ENCODE peak calls at places on chromosomes 6 and 20, in five cellular contexts. F is NCI-H460; P is LHCN-M2; C is KBM-7; Y is stimulated activated CD4-positive, alpha-beta T cell treated with anti-CD3 and anti-CD28 coated beads, Interleukin-4, amount 100 ng/mL, for 48 hours. B is an unnamed sample.

GRCh38 chr6:17018425-17018824 is 83.4 kb upstream of the STMND1 start:
- DNase-seq in F (no peak), P (no peak), C (no peak), Y (no peak), B (no peak)

GRCh38 chr6:18022398-18023231 is 35.2 kb upstream of the KIF13A start:
- DNase-seq in F (no peak), P (peak), C (no peak), Y (no peak), B (peak)

GRCh38 chr6:98036344-98036743 is 753.3 kb upstream of the MMS22L start:
- DNase-seq in F (no peak), P (no peak), C (no peak), Y (no peak), B (no peak)

GRCh38 chr6:157597461-157598312 is 216.7 kb downstream of the ZDHHC14 start:
- DNase-seq in F (peak), P (peak), C (peak), Y (no peak), B (peak)

GRCh38 chr20:49483018-49483705 is 694 bp upstream of the KCNB1 start:
- DNase-seq in F (no peak), P (no peak), C (no peak), Y (no peak), B (peak)

GRCh38 chr6:3868544-3868943 is 19.4 kb downstream of the FAM50B start:
- DNase-seq in F (no peak), P (peak), C (no peak), Y (no peak), B (peak)

GRCh38 chr6:116352515-116353471 is 18.0 kb upstream of the DSE start:
- DNase-seq in F (no peak), P (peak), C (peak), Y (no peak), B (peak)

GRCh38 chr6:72955666-72956065 is 269.6 kb downstream of the KHDC1L start:
- DNase-seq in F (no peak), P (peak), C (peak), Y (no peak), B (no peak)

GRCh38 chr20:39851459-39851858 is 837.6 kb downstream of the MAFB start:
- DNase-seq in F (no peak), P (peak), C (no peak), Y (no peak), B (no peak)

GRCh38 chr20:54212226-54212625 is 4.3 kb downstream of the PFDN4 start:
- DNase-seq in F (no peak), P (peak), C (no peak), Y (no peak), B (peak)

GRCh38 chr6:143614270-143614669 is 63.5 kb upstream of the PHACTR2 start:
- DNase-seq in F (no peak), P (no peak), C (peak), Y (no peak), B (no peak)

GRCh38 chr20:49704932-49705336 is 8.7 kb downstream of the B4GALT5 start:
- DNase-seq in F (no peak), P (no peak), C (peak), Y (no peak), B (no peak)

GRCh38 chr6:150592377-150592995 is 7.2 kb upstream of the PLEKHG1 start:
- DNase-seq in F (no peak), P (no peak), C (no peak), Y (no peak), B (no peak)

GRCh38 chr6:73610444-73611275 is 43.1 kb downstream of the SLC17A5 start:
- DNase-seq in F (peak), P (peak), C (peak), Y (no peak), B (peak)

GRCh38 chr20:60242836-60243520 is 284.8 kb downstream of the CDH26 start:
- DNase-seq in F (no peak), P (peak), C (no peak), Y (no peak), B (peak)

GRCh38 chr6:29552512-29553051 is 7.0 kb downstream of the UBD start:
- DNase-seq in F (peak), P (peak), C (peak), Y (no peak), B (peak)

GRCh38 chr6:24825130-24825630 is 26.5 kb upstream of the ARMH2 start:
- DNase-seq in F (no peak), P (no peak), C (no peak), Y (no peak), B (no peak)

GRCh38 chr6:99349620-99350141 is at the start of gene FAXC:
- DNase-seq in F (no peak), P (no peak), C (peak), Y (no peak), B (peak)

GRCh38 chr20:14685179-14685578 is 347.8 kb upstream of the FLRT3 start:
- DNase-seq in F (no peak), P (no peak), C (no peak), Y (no peak), B (no peak)

GRCh38 chr20:1904160-1904559 is 9.0 kb downstream of the SIRPA start:
- DNase-seq in F (no peak), P (no peak), C (no peak), Y (no peak), B (no peak)

GRCh38 chr20:50659975-50660670 is 31.2 kb downstream of the RIPOR3 start:
- DNase-seq in F (no peak), P (no peak), C (no peak), Y (no peak), B (no peak)

GRCh38 chr20:17794400-17794799 is 94.6 kb downstream of the BANF2 start:
- DNase-seq in F (no peak), P (no peak), C (no peak), Y (no peak), B (no peak)

GRCh38 chr6:107731422-107732319 is 92.4 kb downstream of the SCML4 start:
- DNase-seq in F (no peak), P (no peak), C (no peak), Y (no peak), B (no peak)

GRCh38 chr20:50578778-50579165 is 68.6 kb downstream of the PTPN1 start:
- DNase-seq in F (no peak), P (no peak), C (no peak), Y (no peak), B (no peak)

GRCh38 chr6:106530502-106530901 is 98.8 kb downstream of the RTN4IP1 start:
- DNase-seq in F (no peak), P (no peak), C (no peak), Y (no peak), B (no peak)

GRCh38 chr6:157667211-157668033 is 155.6 kb upstream of the SNX9 start:
- DNase-seq in F (peak), P (peak), C (peak), Y (peak), B (peak)

GRCh38 chr20:40959325-40960092 is 69.1 kb upstream of the TOP1 start:
- DNase-seq in F (no peak), P (no peak), C (no peak), Y (no peak), B (no peak)

GRCh38 chr20:64038579-64039292 is 2.8 kb downstream of the C20orf204 start:
- DNase-seq in F (peak), P (peak), C (peak), Y (peak), B (peak)

GRCh38 chr6:79719248-79719975 is 88.3 kb downstream of the SH3BGRL2 start:
- DNase-seq in F (no peak), P (peak), C (no peak), Y (no peak), B (peak)

GRCh38 chr6:90110971-90111370 is 185.7 kb downstream of the BACH2 start:
- DNase-seq in F (no peak), P (no peak), C (no peak), Y (peak), B (no peak)

GRCh38 chr6:119581220-119581619 is 231.7 kb upstream of the MAN1A1 start:
- DNase-seq in F (no peak), P (no peak), C (no peak), Y (no peak), B (no peak)

GRCh38 chr20:34165246-34165645 is 53.2 kb upstream of the EIF2S2 start:
- DNase-seq in F (no peak), P (no peak), C (peak), Y (no peak), B (no peak)

GRCh38 chr20:37670426-37670825 is 23.4 kb upstream of the CTNNBL1 start:
- DNase-seq in F (no peak), P (no peak), C (no peak), Y (no peak), B (peak)

GRCh38 chr6:39669117-39669690 is 56.0 kb downstream of the KIF6 start:
- DNase-seq in F (no peak), P (no peak), C (no peak), Y (no peak), B (no peak)

GRCh38 chr20:32227744-32228688 is 20.3 kb downstream of the POFUT1 start:
- DNase-seq in F (no peak), P (no peak), C (no peak), Y (no peak), B (no peak)

GRCh38 chr20:48026981-48027592 is 241.8 kb upstream of the SULF2 start:
- DNase-seq in F (no peak), P (no peak), C (no peak), Y (no peak), B (no peak)

GRCh38 chr20:38559764-38560163 is 21.2 kb upstream of the ADIG start:
- DNase-seq in F (no peak), P (no peak), C (no peak), Y (no peak), B (no peak)

B was measured in myocyte.